ENCODE peak calls at places on chromosomes 7 and 10, in five cellular contexts. V is GM12878, L is K562, P is H1, Q is HepG2. A is an unnamed sample.

GRCh38 chr10:44908071-44908709 is 2.9 kb upstream of the TMEM72 start:
- DNase-seq in V (no peak), L (peak; percentile 24), P (no peak), Q (no peak), A (no peak)

GRCh38 chr10:4982764-4983226 is 19.6 kb downstream of the AKR1C1 start:
- DNase-seq in V (no peak), L (peak; percentile 24), P (no peak), Q (peak; percentile 20), A (no peak)

GRCh38 chr10:77819210-77820140 is 107.1 kb downstream of the DLG5 start:
- DNase-seq in V (no peak), L (no peak), P (no peak), Q (no peak), A (no peak)

GRCh38 chr10:49369216-49370162 is 26.4 kb downstream of the DRGX start:
- DNase-seq in V (no peak), L (no peak), P (no peak), Q (no peak), A (no peak)

GRCh38 chr10:67114945-67115344 is 189.1 kb downstream of the LRRTM3 start:
- DNase-seq in V (no peak), L (no peak), P (no peak), Q (peak; percentile 71), A (no peak)

GRCh38 chr7:665751-666453 is 60.6 kb upstream of the DNAAF5 start:
- DNase-seq in V (no peak), L (no peak), P (no peak), Q (no peak), A (peak; percentile 88)

GRCh38 chr10:96107623-96108038 is 22.5 kb upstream of the ZNF518A start:
- DNase-seq in V (no peak), L (no peak), P (no peak), Q (no peak), A (no peak)

GRCh38 chr7:69402696-69403095 is 195.6 kb upstream of the AUTS2 start:
- DNase-seq in V (no peak), L (no peak), P (no peak), Q (no peak), A (no peak)

GRCh38 chr10:12707461-12708185 is 293.9 kb downstream of the CCDC3 start:
- DNase-seq in V (peak; percentile 11), L (peak; percentile 9), P (peak; percentile 17), Q (peak; percentile 15), A (peak; percentile 53)

GRCh38 chr7:148507741-148508285 is 82.8 kb upstream of the C7orf33 start:
- DNase-seq in V (no peak), L (no peak), P (no peak), Q (no peak), A (no peak)

DNA sequence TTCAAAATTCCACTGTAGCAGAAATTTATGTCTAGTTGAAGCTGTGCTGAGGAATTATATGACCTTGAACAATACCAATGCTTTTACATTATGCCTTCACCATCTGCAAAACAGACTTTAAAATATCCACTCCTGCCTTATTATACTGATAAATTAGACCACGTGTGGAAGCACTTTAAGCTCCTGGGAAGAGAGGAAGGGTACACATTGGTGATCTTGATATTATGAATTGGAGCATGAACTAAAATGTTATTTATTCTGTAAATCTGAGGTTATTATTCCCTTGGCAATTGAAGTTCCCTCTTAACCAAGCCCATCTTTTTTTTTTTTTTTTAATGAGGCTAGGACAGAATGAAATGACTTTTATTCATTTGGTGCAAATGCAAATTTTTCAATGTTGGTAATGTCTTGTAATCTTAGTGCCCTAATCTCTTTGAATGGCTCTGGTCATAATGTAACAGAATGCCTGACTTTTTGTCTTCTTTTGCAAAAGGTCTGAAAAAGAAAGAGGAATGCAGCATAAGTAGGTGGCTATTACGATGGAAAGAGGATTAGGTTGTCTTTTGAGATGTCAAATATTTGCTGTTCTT is 140.0 kb upstream of the COBL start:
- DNase-seq in V (no peak), L (no peak), P (no peak), Q (no peak), A (peak; percentile 47)
- TF ChIP-seq GABPA in V (no peak), L (no peak), P (no peak), Q (no peak), A (no peak)

DNA sequence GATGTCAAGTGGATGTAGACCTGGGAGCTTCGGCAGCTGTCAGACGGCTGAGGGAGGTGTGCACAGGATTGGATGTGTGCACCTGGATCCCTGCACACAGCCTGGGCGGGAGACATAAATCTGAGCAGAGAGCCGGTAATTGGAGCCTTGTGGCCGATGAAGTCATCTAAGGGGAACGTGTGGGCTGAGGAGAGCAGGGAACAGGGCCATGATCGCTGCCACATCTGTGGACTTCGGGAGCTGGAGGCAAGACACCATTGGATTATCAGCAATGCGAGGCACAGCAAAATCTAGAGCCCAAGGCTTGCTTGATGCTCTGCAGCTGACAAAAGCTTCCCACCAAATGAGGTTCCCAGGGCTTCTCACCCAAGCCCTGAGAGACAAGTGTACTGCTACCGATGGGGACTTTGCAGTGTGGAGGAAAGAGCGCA is 147.7 kb downstream of the PTPN20 start:
- DNase-seq in V (no peak), L (no peak), P (no peak), Q (no peak), A (no peak)
- H3K4me2 ChIP-seq in V (no peak overlapping the region), L (no peak overlapping the region), P (no peak overlapping the region), Q (no peak overlapping the region), A (no peak overlapping the region)

GRCh38 chr10:113578766-113579165 is 25.9 kb downstream of the HABP2 start:
- DNase-seq in V (no peak), L (no peak), P (no peak), Q (no peak), A (no peak)

GRCh38 chr10:113572520-113573290 is 19.9 kb downstream of the HABP2 start:
- DNase-seq in V (no peak), L (no peak), P (no peak), Q (no peak), A (no peak)

GRCh38 chr10:113576853-113577252 is 24.0 kb downstream of the HABP2 start:
- DNase-seq in V (no peak), L (no peak), P (no peak), Q (no peak), A (no peak)

GRCh38 chr10:113569576-113569975 is 16.7 kb downstream of the HABP2 start:
- DNase-seq in V (no peak), L (no peak), P (no peak), Q (no peak), A (no peak)

GRCh38 chr10:113573368-113573767 is 20.5 kb downstream of the HABP2 start:
- DNase-seq in V (no peak), L (no peak), P (no peak), Q (no peak), A (no peak)
- TF ChIP-seq GABPA in V (no peak), L (no peak), P (no peak), Q (no peak), A (no peak)

GRCh38 chr7:157337316-157338149 is 729 bp downstream of the DNAJB6 start:
- DNase-seq in V (no peak), L (peak; percentile 86), P (no peak), Q (peak; percentile 29), A (peak; percentile 91)

GRCh38 chr7:157335991-157336382 is 817 bp upstream of the DNAJB6 start:
- DNase-seq in V (no peak), L (no peak), P (no peak), Q (no peak), A (no peak)

GRCh38 chr7:157335256-157335655 is 1.5 kb upstream of the DNAJB6 start:
- DNase-seq in V (no peak), L (no peak), P (no peak), Q (no peak), A (no peak)

GRCh38 chr7:157336383-157337315 is at the start of gene DNAJB6:
- DNase-seq in V (peak; percentile 74), L (peak; percentile 99), P (peak; percentile 78), Q (peak; percentile 79), A (peak; percentile 100)

GRCh38 chr7:157339777-157340677 is 3.2 kb downstream of the DNAJB6 start:
- DNase-seq in V (no peak), L (peak; percentile 87), P (no peak), Q (peak; percentile 60), A (peak; percentile 88)
- H3K4me2 ChIP-seq in V (peak overlapping the region; percentile 58), L (peak overlapping the region; percentile 88), P (peak overlapping the region; percentile 35), Q (peak overlapping the region; percentile 41), A (peak overlapping the region; percentile 86)

GRCh38 chr10:131311661-131312260 is at the start of gene TCERG1L:
- DNase-seq in V (no peak), L (no peak), P (no peak), Q (no peak), A (peak; percentile 88)
- TF ChIP-seq GABPA in V (no peak), L (no peak), P (no peak), Q (no peak), A (no peak)

GRCh38 chr7:73881352-73882059 is 20.5 kb downstream of the TMEM270 start:
- DNase-seq in V (no peak), L (no peak), P (no peak), Q (no peak), A (peak; percentile 47)
- H3K4me2 ChIP-seq in V (no peak overlapping the region), L (no peak overlapping the region), P (no peak overlapping the region), Q (no peak overlapping the region), A (no peak overlapping the region)

GRCh38 chr7:2217716-2218443 is 14.9 kb downstream of the MAD1L1 start:
- DNase-seq in V (no peak), L (no peak), P (no peak), Q (no peak), A (no peak)
- TF ChIP-seq GABPA in V (no peak), L (no peak), P (no peak), Q (no peak), A (no peak)

DNA sequence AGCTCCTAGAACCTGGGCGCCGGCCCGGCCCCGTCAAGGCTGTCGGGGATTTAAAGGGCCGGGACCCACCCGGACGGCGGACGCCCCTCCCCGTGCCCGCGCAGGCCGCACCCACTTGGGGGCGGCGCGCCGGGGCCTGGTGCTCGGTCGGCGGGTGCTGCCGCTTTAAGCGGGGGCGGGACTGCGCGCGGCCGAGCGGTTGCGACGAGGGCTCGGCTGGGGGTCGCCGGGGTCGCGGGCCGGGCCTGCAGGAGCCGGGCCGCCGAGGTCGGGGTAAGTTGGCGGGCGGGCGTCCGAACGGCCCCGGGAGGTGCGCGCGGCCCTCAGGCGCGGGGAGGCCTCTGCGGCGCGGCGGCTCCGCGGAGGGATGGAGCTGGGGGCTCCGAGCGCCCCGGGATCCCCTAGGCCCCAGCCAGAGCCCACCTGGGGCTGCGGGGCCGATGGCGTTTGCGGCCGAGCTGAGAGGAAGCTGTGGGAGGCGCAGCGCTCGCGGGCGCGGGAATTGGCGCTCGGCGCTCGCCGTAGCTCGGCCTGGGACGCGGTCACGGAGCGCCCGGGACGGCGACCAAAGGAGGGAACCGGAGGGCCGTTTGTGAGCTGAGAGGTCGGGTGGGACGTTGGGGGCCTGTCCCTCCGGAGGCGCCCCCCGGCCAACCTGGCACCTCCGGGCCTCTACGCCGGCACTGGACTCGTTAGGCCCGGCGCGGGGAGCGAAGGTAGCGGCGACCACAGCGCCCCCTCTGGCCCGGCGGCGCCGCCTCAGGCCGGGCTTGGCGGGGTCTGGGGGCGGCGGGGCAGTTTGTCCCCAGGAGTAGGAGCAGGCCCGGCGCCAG is at the start of gene TRRAP:
- DNase-seq in V (no peak), L (peak; percentile 86), P (no peak), Q (peak; percentile 35), A (peak; percentile 98)
- H3K4me2 ChIP-seq in V (peak within 1 kb of the TSS; percentile 75), L (peak within 1 kb of the TSS; percentile 88), P (peak within 1 kb of the TSS; percentile 96), Q (peak within 1 kb of the TSS; percentile 93), A (peak within 1 kb of the TSS; percentile 99)